ENCODE peak calls at places on chromosomes 5 and 9, in nine cellular contexts. I is heart left ventricle, W is cardiac muscle cell, B is Peyer's patch, O is OCI-LY7, K is left ventricle myocardium inferior, A is PC-9, H is H1, R is endodermal cell. Z is an unnamed sample.

GRCh38 chr5:95590880-95591279 is 29.0 kb upstream of the GPR150 start:
- DNase-seq in I (no peak), W (no peak), B (no peak), O (no peak), K (no peak), A (no peak), H (no peak), R (no peak), Z (no peak)

GRCh38 chr5:149264432-149265069 is 7.1 kb upstream of the AFAP1L1 start:
- DNase-seq in I (no peak), W (peak; percentile 57), B (no peak), O (peak; percentile 72), K (no peak), A (no peak), H (peak; percentile 53), R (peak; percentile 95), Z (peak; percentile 59)

GRCh38 chr9:96607971-96608370 is 11.7 kb downstream of the CDC14B start:
- DNase-seq in I (no peak), W (no peak), B (no peak), O (no peak), K (no peak), A (no peak), H (no peak), R (no peak), Z (no peak)

GRCh38 chr5:145499483-145499882 is 335.7 kb downstream of the PRELID2 start:
- DNase-seq in I (no peak), W (no peak), B (no peak), O (no peak), K (no peak), A (no peak), H (no peak), R (no peak), Z (peak; percentile 21)

GRCh38 chr9:126147620-126148522 is 178.8 kb upstream of the MVB12B start:
- DNase-seq in I (no peak), W (no peak), B (no peak), O (no peak), K (no peak), A (no peak), H (no peak), R (peak; percentile 26), Z (no peak)

GRCh38 chr9:79592736-79593493 is 21.1 kb downstream of the TLE4 start:
- DNase-seq in I (no peak), W (no peak), B (no peak), O (no peak), K (no peak), A (no peak), H (no peak), R (no peak), Z (no peak)

GRCh38 chr9:18726546-18726945 is 252.6 kb downstream of the ADAMTSL1 start:
- DNase-seq in I (no peak), W (no peak), B (no peak), O (no peak), K (no peak), A (no peak), H (no peak), R (no peak), Z (no peak)

GRCh38 chr9:17653947-17654346 is 75.1 kb downstream of the SH3GL2 start:
- DNase-seq in I (no peak), W (no peak), B (no peak), O (no peak), K (no peak), A (no peak), H (no peak), R (no peak), Z (no peak)

GRCh38 chr9:125372441-125373226 is 111.0 kb downstream of the GAPVD1 start:
- DNase-seq in I (no peak), W (no peak), B (no peak), O (no peak), K (no peak), A (no peak), H (no peak), R (no peak), Z (no peak)

GRCh38 chr9:738209-738915 is 103.1 kb upstream of the DMRT1 start:
- DNase-seq in I (peak; percentile 80), W (peak; percentile 19), B (no peak), O (no peak), K (peak; percentile 71), A (peak; percentile 91), H (no peak), R (no peak), Z (no peak)

GRCh38 chr9:5866276-5866675 is 24.4 kb upstream of the MLANA start:
- DNase-seq in I (no peak), W (no peak), B (no peak), O (no peak), K (no peak), A (no peak), H (no peak), R (no peak), Z (no peak)
- H3K36me3 ChIP-seq in I (no peaks in the 10 kb centered on the region), W (no peaks in the 10 kb centered on the region), B (no peaks in the 10 kb centered on the region), O (no peaks in the 10 kb centered on the region), K (no peaks in the 10 kb centered on the region), A (no peaks in the 10 kb centered on the region), H (no peaks in the 10 kb centered on the region), R (no peaks in the 10 kb centered on the region), Z (no peaks in the 10 kb centered on the region)

DNA sequence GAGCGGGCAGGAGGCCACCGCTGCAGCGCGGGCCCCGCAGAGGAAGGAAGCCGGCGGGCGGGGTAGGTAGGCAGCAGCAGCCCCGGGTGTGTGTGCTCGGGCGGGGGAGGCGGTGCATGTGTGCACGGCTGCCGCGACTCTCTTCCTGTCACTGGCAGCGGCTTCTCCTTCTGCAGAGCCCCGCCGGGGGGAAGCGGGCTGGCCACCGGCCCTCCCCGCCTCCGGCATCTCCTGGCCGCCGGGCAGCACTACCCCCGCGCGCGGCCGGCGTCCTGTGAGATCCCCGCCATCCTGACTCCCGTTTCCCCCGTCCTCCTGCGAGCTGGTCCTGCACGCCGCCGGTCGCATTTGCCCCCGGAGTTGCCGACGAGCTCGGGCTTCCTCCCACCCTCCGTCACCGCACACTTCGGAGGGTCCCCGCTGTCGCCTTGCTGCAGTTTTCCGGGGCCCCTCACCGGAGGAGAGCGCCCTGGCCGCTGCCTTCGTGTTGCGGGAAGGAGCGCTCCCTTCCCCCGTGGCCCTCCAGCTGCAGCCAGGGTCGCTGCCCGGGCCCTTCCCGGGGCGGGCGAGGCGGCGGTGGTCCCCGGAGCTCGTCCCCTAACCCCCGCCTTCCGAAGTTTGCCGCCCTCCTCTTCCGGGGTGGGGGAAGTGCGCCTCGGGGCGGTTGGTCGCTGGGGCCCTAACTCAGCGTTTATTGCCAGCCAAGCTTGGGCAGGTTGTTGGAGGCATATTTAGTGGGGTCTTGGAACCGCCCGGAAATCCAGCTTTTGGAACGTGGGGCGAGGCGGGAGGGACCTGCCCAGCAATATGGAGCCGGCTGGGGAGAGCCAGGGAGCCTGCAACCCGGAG is 556 bp downstream of the PIK3R1 start:
- DNase-seq in I (peak; percentile 72), W (peak; percentile 76), B (peak; percentile 68), O (peak; percentile 80), K (peak; percentile 50), A (no peak), H (no peak), R (peak; percentile 83), Z (peak; percentile 67)
- TF ChIP-seq CTCF in I (no peak), W (no peak), B (no peak), O (peak; percentile 28), K (no peak), A (no peak), H (no peak), R (no peak), Z (no peak)

GRCh38 chr9:76247426-76247825 is 146.8 kb downstream of the RFK start:
- DNase-seq in I (no peak), W (no peak), B (no peak), O (no peak), K (no peak), A (peak; percentile 55), H (no peak), R (no peak), Z (no peak)
- H3K4me3 ChIP-seq in I (no peak overlapping the region), W (no peak overlapping the region), B (no peak overlapping the region), O (no peak overlapping the region), K (no peak overlapping the region), A (no peak overlapping the region), H (no peak overlapping the region), R (no peak overlapping the region), Z (no peak overlapping the region)

DNA sequence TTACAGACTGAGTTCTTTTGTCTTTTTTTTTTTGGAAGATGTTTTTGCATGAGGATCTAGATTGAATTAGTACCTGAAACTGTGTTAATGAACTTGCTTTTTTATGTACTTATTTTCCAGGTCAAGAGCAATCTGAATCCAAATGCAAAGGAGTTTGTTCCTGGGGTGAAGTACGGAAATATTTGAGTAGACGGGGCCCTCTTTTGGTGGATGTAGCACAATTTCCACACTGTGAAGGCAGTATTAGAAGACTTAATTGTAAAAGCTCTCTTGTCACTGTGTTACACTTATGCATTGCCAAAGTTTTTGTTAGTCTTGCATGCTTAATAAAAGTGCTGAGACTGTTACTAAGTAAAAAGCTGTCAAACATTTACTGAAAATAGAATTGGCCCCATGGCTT is 14.5 kb downstream of the SLC23A1 start:
- DNase-seq in I (no peak), W (no peak), B (no peak), O (peak; percentile 27), K (no peak), A (no peak), H (no peak), R (no peak), Z (no peak)
- H3K36me3 ChIP-seq in I (peaks cover 97% of the 10 kb centered on the region), W (peaks cover 64% of the 10 kb centered on the region), B (peaks cover 78% of the 10 kb centered on the region), O (peaks cover 81% of the 10 kb centered on the region), K (peaks cover 88% of the 10 kb centered on the region), A (peaks cover 31% of the 10 kb centered on the region), H (peaks cover 38% of the 10 kb centered on the region), R (peaks cover 85% of the 10 kb centered on the region), Z (peaks cover 80% of the 10 kb centered on the region)

DNA sequence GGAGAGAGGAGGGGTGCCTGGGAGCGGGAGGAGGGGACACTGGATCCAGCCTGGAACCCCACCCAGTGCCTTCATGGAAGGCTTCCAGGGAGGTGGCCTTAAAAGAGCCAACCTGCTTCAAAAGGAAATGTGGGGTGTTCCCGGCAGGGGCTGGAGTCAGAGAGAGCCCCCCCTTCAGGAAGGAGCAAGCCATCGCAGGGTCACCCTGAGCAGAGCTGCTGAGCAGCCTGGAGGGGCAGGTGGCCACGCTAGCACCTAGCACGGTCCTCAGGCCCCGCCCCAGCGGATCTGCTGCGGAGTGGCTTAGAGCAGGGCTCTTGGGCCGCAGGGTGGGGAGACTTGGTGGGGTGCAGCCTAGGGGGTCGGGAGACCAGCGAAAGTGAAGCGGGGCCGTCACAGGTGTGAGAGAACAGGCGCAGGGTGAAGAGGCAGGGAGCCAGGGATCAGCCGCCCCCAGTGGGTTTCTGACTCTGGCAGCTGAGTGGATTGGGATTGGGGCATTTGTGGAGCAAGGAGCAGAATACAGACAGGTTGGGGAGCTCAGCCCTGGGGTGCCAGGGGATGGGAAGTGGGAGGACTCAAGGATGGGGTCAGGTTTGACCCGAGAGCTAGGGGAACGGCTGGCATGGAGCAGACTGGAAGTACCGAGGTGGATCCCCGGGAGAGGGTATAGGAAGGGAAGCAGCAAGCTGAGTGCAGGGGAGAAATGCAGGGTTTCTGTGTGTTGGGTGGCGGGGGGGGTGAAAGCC is 1.5 kb downstream of the LCN2 start:
- DNase-seq in I (no peak), W (peak; percentile 17), B (no peak), O (peak; percentile 50), K (no peak), A (peak; percentile 79), H (no peak), R (peak; percentile 90), Z (peak; percentile 97)
- TF ChIP-seq CTCF in I (peak; percentile 19), W (peak; percentile 32), B (peak; percentile 19), O (peak; percentile 71), K (peak; percentile 44), A (peak; percentile 64), H (no peak), R (peak; percentile 81), Z (peak; percentile 97)